ENCODE peak calls at places on chromosomes 1 and 21, in four cellular contexts. One of them, this sample, is unnamed.

GRCh38 chr1:36567601-36568341 is 85.1 kb upstream of the CSF3R start:
- DNase-seq in EL: no peak
- DNase-seq in activated T-cell treated with anti-CD3 and anti-CD28 coated beads, Interleukin-2, amount 50 U/mL, for 24 hours: no peak
- DNase-seq in HuH-7.5: no peak
- DNase-seq in this sample: no peak

GRCh38 chr1:237154173-237154572 is 112.2 kb downstream of the RYR2 start:
- DNase-seq in EL: no peak
- DNase-seq in activated T-cell treated with anti-CD3 and anti-CD28 coated beads, Interleukin-2, amount 50 U/mL, for 24 hours: no peak
- DNase-seq in HuH-7.5: no peak
- DNase-seq in this sample: no peak

GRCh38 chr21:43262427-43262826 is 93.6 kb downstream of the CRYAA start:
- DNase-seq in EL: peak
- DNase-seq in activated T-cell treated with anti-CD3 and anti-CD28 coated beads, Interleukin-2, amount 50 U/mL, for 24 hours: no peak
- DNase-seq in HuH-7.5: no peak
- DNase-seq in this sample: peak

GRCh38 chr1:212147581-212148033 is 112.1 kb downstream of the DTL start:
- DNase-seq in EL: no peak
- DNase-seq in activated T-cell treated with anti-CD3 and anti-CD28 coated beads, Interleukin-2, amount 50 U/mL, for 24 hours: no peak
- DNase-seq in HuH-7.5: no peak
- DNase-seq in this sample: no peak

GRCh38 chr1:49541096-49541752 is 482.5 kb downstream of the AGBL4 start:
- DNase-seq in EL: no peak
- DNase-seq in activated T-cell treated with anti-CD3 and anti-CD28 coated beads, Interleukin-2, amount 50 U/mL, for 24 hours: no peak
- DNase-seq in HuH-7.5: no peak
- DNase-seq in this sample: no peak

GRCh38 chr1:162028726-162029125 is 5.1 kb upstream of the OLFML2B start:
- DNase-seq in EL: no peak
- DNase-seq in activated T-cell treated with anti-CD3 and anti-CD28 coated beads, Interleukin-2, amount 50 U/mL, for 24 hours: no peak
- DNase-seq in HuH-7.5: no peak
- DNase-seq in this sample: peak

GRCh38 chr1:86470859-86471258 is 2.1 kb downstream of the CLCA1 start:
- DNase-seq in EL: no peak
- DNase-seq in activated T-cell treated with anti-CD3 and anti-CD28 coated beads, Interleukin-2, amount 50 U/mL, for 24 hours: no peak
- DNase-seq in HuH-7.5: no peak
- DNase-seq in this sample: no peak

GRCh38 chr1:167168424-167168823 is 52.3 kb upstream of the POU2F1 start:
- DNase-seq in EL: no peak
- DNase-seq in activated T-cell treated with anti-CD3 and anti-CD28 coated beads, Interleukin-2, amount 50 U/mL, for 24 hours: no peak
- DNase-seq in HuH-7.5: no peak
- DNase-seq in this sample: no peak

GRCh38 chr21:34198232-34199120 is 125.1 kb downstream of the MRPS6 start:
- DNase-seq in EL: no peak
- DNase-seq in activated T-cell treated with anti-CD3 and anti-CD28 coated beads, Interleukin-2, amount 50 U/mL, for 24 hours: peak
- DNase-seq in HuH-7.5: no peak
- DNase-seq in this sample: no peak

GRCh38 chr1:222247811-222248310 is 300.0 kb downstream of the HHIPL2 start:
- DNase-seq in EL: no peak
- DNase-seq in activated T-cell treated with anti-CD3 and anti-CD28 coated beads, Interleukin-2, amount 50 U/mL, for 24 hours: no peak
- DNase-seq in HuH-7.5: no peak
- DNase-seq in this sample: no peak

GRCh38 chr1:205698921-205699320 is 18.6 kb upstream of the SLC45A3 start:
- DNase-seq in EL: no peak
- DNase-seq in activated T-cell treated with anti-CD3 and anti-CD28 coated beads, Interleukin-2, amount 50 U/mL, for 24 hours: no peak
- DNase-seq in HuH-7.5: no peak
- DNase-seq in this sample: no peak

GRCh38 chr1:3084726-3085125 is 15.7 kb downstream of the PRDM16 start:
- DNase-seq in EL: no peak
- DNase-seq in activated T-cell treated with anti-CD3 and anti-CD28 coated beads, Interleukin-2, amount 50 U/mL, for 24 hours: no peak
- DNase-seq in HuH-7.5: no peak
- DNase-seq in this sample: no peak

GRCh38 chr1:89884718-89885596 is 64.1 kb downstream of the LRRC8D start:
- DNase-seq in EL: peak
- DNase-seq in activated T-cell treated with anti-CD3 and anti-CD28 coated beads, Interleukin-2, amount 50 U/mL, for 24 hours: no peak
- DNase-seq in HuH-7.5: no peak
- DNase-seq in this sample: peak

GRCh38 chr21:44399955-44400790 is 46.8 kb downstream of the TRPM2 start:
- DNase-seq in EL: no peak
- DNase-seq in activated T-cell treated with anti-CD3 and anti-CD28 coated beads, Interleukin-2, amount 50 U/mL, for 24 hours: peak
- DNase-seq in HuH-7.5: no peak
- DNase-seq in this sample: no peak

GRCh38 chr1:180421614-180422013 is 80.8 kb downstream of the ACBD6 start:
- DNase-seq in EL: no peak
- DNase-seq in activated T-cell treated with anti-CD3 and anti-CD28 coated beads, Interleukin-2, amount 50 U/mL, for 24 hours: no peak
- DNase-seq in HuH-7.5: no peak
- DNase-seq in this sample: no peak

GRCh38 chr1:23539698-23540266 is 8.7 kb upstream of the E2F2 start:
- DNase-seq in EL: peak
- DNase-seq in activated T-cell treated with anti-CD3 and anti-CD28 coated beads, Interleukin-2, amount 50 U/mL, for 24 hours: peak
- DNase-seq in HuH-7.5: peak
- DNase-seq in this sample: peak

GRCh38 chr1:172383541-172383940 is 36.9 kb upstream of the C1orf105 start:
- DNase-seq in EL: peak
- DNase-seq in activated T-cell treated with anti-CD3 and anti-CD28 coated beads, Interleukin-2, amount 50 U/mL, for 24 hours: no peak
- DNase-seq in HuH-7.5: no peak
- DNase-seq in this sample: peak

GRCh38 chr21:15098908-15099307 is 34.1 kb upstream of the NRIP1 start:
- DNase-seq in EL: no peak
- DNase-seq in activated T-cell treated with anti-CD3 and anti-CD28 coated beads, Interleukin-2, amount 50 U/mL, for 24 hours: no peak
- DNase-seq in HuH-7.5: no peak
- DNase-seq in this sample: no peak

GRCh38 chr1:55448261-55448660 is 233.1 kb upstream of the USP24 start:
- DNase-seq in EL: peak
- DNase-seq in activated T-cell treated with anti-CD3 and anti-CD28 coated beads, Interleukin-2, amount 50 U/mL, for 24 hours: no peak
- DNase-seq in HuH-7.5: no peak
- DNase-seq in this sample: peak

GRCh38 chr1:226094451-226094850 is 31.9 kb downstream of the H3-3A start:
- DNase-seq in EL: no peak
- DNase-seq in activated T-cell treated with anti-CD3 and anti-CD28 coated beads, Interleukin-2, amount 50 U/mL, for 24 hours: no peak
- DNase-seq in HuH-7.5: no peak
- DNase-seq in this sample: no peak

GRCh38 chr1:60299581-60299980 is 226.0 kb upstream of the C1orf87 start:
- DNase-seq in EL: no peak
- DNase-seq in activated T-cell treated with anti-CD3 and anti-CD28 coated beads, Interleukin-2, amount 50 U/mL, for 24 hours: no peak
- DNase-seq in HuH-7.5: no peak
- DNase-seq in this sample: no peak

GRCh38 chr1:37808369-37809319 is 636 bp upstream of the YRDC start:
- DNase-seq in EL: peak
- DNase-seq in activated T-cell treated with anti-CD3 and anti-CD28 coated beads, Interleukin-2, amount 50 U/mL, for 24 hours: no peak
- DNase-seq in HuH-7.5: peak
- DNase-seq in this sample: peak

GRCh38 chr1:5744911-5745431 is 247.3 kb downstream of the NPHP4 start:
- DNase-seq in EL: no peak
- DNase-seq in activated T-cell treated with anti-CD3 and anti-CD28 coated beads, Interleukin-2, amount 50 U/mL, for 24 hours: peak
- DNase-seq in HuH-7.5: no peak
- DNase-seq in this sample: no peak

GRCh38 chr1:67281246-67281645 is 26.4 kb upstream of the IL12RB2 start:
- DNase-seq in EL: no peak
- DNase-seq in activated T-cell treated with anti-CD3 and anti-CD28 coated beads, Interleukin-2, amount 50 U/mL, for 24 hours: no peak
- DNase-seq in HuH-7.5: no peak
- DNase-seq in this sample: no peak

GRCh38 chr21:45479691-45480675 is 62.3 kb downstream of the SLC19A1 start:
- DNase-seq in EL: no peak
- DNase-seq in activated T-cell treated with anti-CD3 and anti-CD28 coated beads, Interleukin-2, amount 50 U/mL, for 24 hours: no peak
- DNase-seq in HuH-7.5: no peak
- DNase-seq in this sample: no peak

GRCh38 chr1:216653001-216653400 is 70.2 kb downstream of the ESRRG start:
- DNase-seq in EL: no peak
- DNase-seq in activated T-cell treated with anti-CD3 and anti-CD28 coated beads, Interleukin-2, amount 50 U/mL, for 24 hours: no peak
- DNase-seq in HuH-7.5: no peak
- DNase-seq in this sample: no peak

GRCh38 chr1:34156739-34157138 is 8.3 kb downstream of the CSMD2 start:
- DNase-seq in EL: no peak
- DNase-seq in activated T-cell treated with anti-CD3 and anti-CD28 coated beads, Interleukin-2, amount 50 U/mL, for 24 hours: no peak
- DNase-seq in HuH-7.5: no peak
- DNase-seq in this sample: no peak

GRCh38 chr1:183804382-183804781 is 538 bp upstream of the RGL1 start:
- DNase-seq in EL: peak
- DNase-seq in activated T-cell treated with anti-CD3 and anti-CD28 coated beads, Interleukin-2, amount 50 U/mL, for 24 hours: no peak
- DNase-seq in HuH-7.5: no peak
- DNase-seq in this sample: no peak

GRCh38 chr1:76998582-76999189 is 131.4 kb downstream of the ST6GALNAC5 start:
- DNase-seq in EL: peak
- DNase-seq in activated T-cell treated with anti-CD3 and anti-CD28 coated beads, Interleukin-2, amount 50 U/mL, for 24 hours: no peak
- DNase-seq in HuH-7.5: no peak
- DNase-seq in this sample: no peak

GRCh38 chr1:2208309-2209239 is 14.0 kb upstream of the FAAP20 start:
- DNase-seq in EL: peak
- DNase-seq in activated T-cell treated with anti-CD3 and anti-CD28 coated beads, Interleukin-2, amount 50 U/mL, for 24 hours: no peak
- DNase-seq in HuH-7.5: peak
- DNase-seq in this sample: peak

GRCh38 chr1:52546852-52547251 is 6.0 kb downstream of the TUT4 start:
- DNase-seq in EL: no peak
- DNase-seq in activated T-cell treated with anti-CD3 and anti-CD28 coated beads, Interleukin-2, amount 50 U/mL, for 24 hours: no peak
- DNase-seq in HuH-7.5: no peak
- DNase-seq in this sample: no peak

GRCh38 chr1:1567831-1568380 is 6.8 kb downstream of the SSU72 start:
- DNase-seq in EL: no peak
- DNase-seq in activated T-cell treated with anti-CD3 and anti-CD28 coated beads, Interleukin-2, amount 50 U/mL, for 24 hours: no peak
- DNase-seq in HuH-7.5: no peak
- DNase-seq in this sample: no peak

GRCh38 chr1:26114165-26114927 is 2.7 kb downstream of the PDIK1L start:
- DNase-seq in EL: no peak
- DNase-seq in activated T-cell treated with anti-CD3 and anti-CD28 coated beads, Interleukin-2, amount 50 U/mL, for 24 hours: no peak
- DNase-seq in HuH-7.5: no peak
- DNase-seq in this sample: no peak

GRCh38 chr1:198624648-198624980 is 14.2 kb upstream of the PTPRC start:
- DNase-seq in EL: no peak
- DNase-seq in activated T-cell treated with anti-CD3 and anti-CD28 coated beads, Interleukin-2, amount 50 U/mL, for 24 hours: no peak
- DNase-seq in HuH-7.5: no peak
- DNase-seq in this sample: no peak

GRCh38 chr1:64019818-64020217 is 183.6 kb upstream of the UBE2U start:
- DNase-seq in EL: peak
- DNase-seq in activated T-cell treated with anti-CD3 and anti-CD28 coated beads, Interleukin-2, amount 50 U/mL, for 24 hours: no peak
- DNase-seq in HuH-7.5: no peak
- DNase-seq in this sample: no peak

GRCh38 chr21:44532712-44533111 is 7.3 kb downstream of the KRTAP10-1 start:
- DNase-seq in EL: no peak
- DNase-seq in activated T-cell treated with anti-CD3 and anti-CD28 coated beads, Interleukin-2, amount 50 U/mL, for 24 hours: peak
- DNase-seq in HuH-7.5: no peak
- DNase-seq in this sample: no peak

GRCh38 chr1:116834605-116835004 is 75.1 kb upstream of the PTGFRN start:
- DNase-seq in EL: no peak
- DNase-seq in activated T-cell treated with anti-CD3 and anti-CD28 coated beads, Interleukin-2, amount 50 U/mL, for 24 hours: no peak
- DNase-seq in HuH-7.5: no peak
- DNase-seq in this sample: no peak

This sample was measured in endothelial cell of umbilical vein.